ENCODE peak calls at places on chromosome 4, in seven cellular contexts. F is prostate gland, H is lower leg skin, O is breast epithelium, Y is heart left ventricle, I is stomach, B is ovary. U is an unnamed sample.

GRCh38 chr4:37872310-37872988 is 18.4 kb upstream of the TBC1D1 start:
- DNase-seq in F (no peak), H (no peak), O (no peak), Y (no peak), I (no peak), B (no peak), U (no peak)

GRCh38 chr4:184422378-184422777 is 52.0 kb downstream of the IRF2 start:
- DNase-seq in F (no peak), H (no peak), O (no peak), Y (no peak), I (no peak), B (no peak), U (no peak)

GRCh38 chr4:129109965-129110824 is 14.2 kb downstream of the C4orf33 start:
- DNase-seq in F (no peak), H (no peak), O (no peak), Y (no peak), I (no peak), B (no peak), U (no peak)

GRCh38 chr4:140756292-140757219 is at the start of gene TBC1D9:
- DNase-seq in F (peak), H (peak), O (peak), Y (peak), I (peak), B (peak), U (peak)

GRCh38 chr4:158671665-158671914 is at the start of gene C4orf46:
- DNase-seq in F (no peak), H (no peak), O (no peak), Y (no peak), I (no peak), B (no peak), U (no peak)

GRCh38 chr4:184474261-184475095 is at the start of gene IRF2:
- DNase-seq in F (peak), H (peak), O (peak), Y (peak), I (peak), B (peak), U (peak)

GRCh38 chr4:154132406-154132805 is 343.5 kb upstream of the SFRP2 start:
- DNase-seq in F (no peak), H (no peak), O (no peak), Y (no peak), I (no peak), B (no peak), U (no peak)

GRCh38 chr4:20028694-20029093 is 223.0 kb upstream of the SLIT2 start:
- DNase-seq in F (no peak), H (no peak), O (no peak), Y (no peak), I (no peak), B (no peak), U (no peak)

GRCh38 chr4:95319169-95319568 is 229.6 kb downstream of the UNC5C start:
- DNase-seq in F (no peak), H (no peak), O (no peak), Y (no peak), I (no peak), B (no peak), U (no peak)

GRCh38 chr4:113404846-113405245 is 355.4 kb downstream of the ANK2 start:
- DNase-seq in F (no peak), H (no peak), O (no peak), Y (peak), I (no peak), B (no peak), U (no peak)

GRCh38 chr4:154743683-154744340 is at the start of gene LRAT:
- DNase-seq in F (peak), H (no peak), O (peak), Y (peak), I (peak), B (no peak), U (no peak)

GRCh38 chr4:147828361-147828760 is 96.5 kb downstream of the ARHGAP10 start:
- DNase-seq in F (no peak), H (no peak), O (no peak), Y (no peak), I (no peak), B (no peak), U (no peak)

GRCh38 chr4:13990596-13991589 is 363.4 kb upstream of the BOD1L1 start:
- DNase-seq in F (no peak), H (no peak), O (no peak), Y (no peak), I (peak), B (no peak), U (no peak)

GRCh38 chr4:23878235-23878861 is 11.5 kb downstream of the PPARGC1A start:
- DNase-seq in F (no peak), H (no peak), O (no peak), Y (no peak), I (no peak), B (no peak), U (no peak)
- TF ChIP-seq POLR2A in F (no peak), H (no peak), O (no peak), Y (no peak), I (no peak), B (no peak), U (no peak)

DNA sequence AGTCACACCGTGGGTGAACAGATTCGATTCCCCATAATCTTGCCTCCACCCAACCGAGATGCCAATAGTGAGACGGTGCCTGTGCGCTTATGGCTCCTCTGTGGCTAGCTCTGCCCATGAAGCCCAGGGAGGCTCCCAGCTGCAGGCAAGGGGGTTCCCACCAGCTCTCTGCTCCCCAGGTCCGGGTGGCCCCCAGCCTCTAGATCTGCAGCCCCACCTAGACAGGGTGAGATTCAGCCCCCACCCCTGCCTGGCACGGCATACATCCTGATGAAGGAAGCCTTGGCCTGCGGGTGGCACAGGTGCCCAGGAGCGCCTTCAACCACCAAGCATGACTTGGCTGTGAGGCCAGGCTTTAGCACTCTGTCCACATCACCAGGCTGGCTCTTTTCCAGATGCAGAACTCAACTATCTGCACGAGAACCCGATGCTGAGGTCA is 40.6 kb downstream of the WDR1 start:
- DNase-seq in F (no peak), H (no peak), O (no peak), Y (no peak), I (peak), B (no peak), U (no peak)
- TF ChIP-seq POLR2A in F (no peak), H (no peak), O (no peak), Y (no peak), I (no peak), B (no peak), U (no peak)

GRCh38 chr4:143558823-143559756 is 45.6 kb downstream of the SMARCA5 start:
- DNase-seq in F (peak), H (peak), O (peak), Y (peak), I (peak), B (peak), U (no peak)
- TF ChIP-seq POLR2A in F (no peak), H (no peak), O (no peak), Y (no peak), I (no peak), B (no peak), U (no peak)

GRCh38 chr4:7104366-7105031 is 36.6 kb upstream of the GRPEL1 start:
- DNase-seq in F (no peak), H (no peak), O (no peak), Y (no peak), I (no peak), B (peak), U (no peak)

GRCh38 chr4:7103599-7104365 is 35.9 kb upstream of the GRPEL1 start:
- DNase-seq in F (no peak), H (peak), O (no peak), Y (peak), I (peak), B (peak), U (no peak)

GRCh38 chr4:7105261-7105660 is 37.4 kb upstream of the GRPEL1 start:
- DNase-seq in F (no peak), H (no peak), O (no peak), Y (no peak), I (no peak), B (no peak), U (no peak)

GRCh38 chr4:7101692-7102515 is 34.0 kb upstream of the GRPEL1 start:
- DNase-seq in F (peak), H (peak), O (peak), Y (peak), I (peak), B (peak), U (peak)

DNA sequence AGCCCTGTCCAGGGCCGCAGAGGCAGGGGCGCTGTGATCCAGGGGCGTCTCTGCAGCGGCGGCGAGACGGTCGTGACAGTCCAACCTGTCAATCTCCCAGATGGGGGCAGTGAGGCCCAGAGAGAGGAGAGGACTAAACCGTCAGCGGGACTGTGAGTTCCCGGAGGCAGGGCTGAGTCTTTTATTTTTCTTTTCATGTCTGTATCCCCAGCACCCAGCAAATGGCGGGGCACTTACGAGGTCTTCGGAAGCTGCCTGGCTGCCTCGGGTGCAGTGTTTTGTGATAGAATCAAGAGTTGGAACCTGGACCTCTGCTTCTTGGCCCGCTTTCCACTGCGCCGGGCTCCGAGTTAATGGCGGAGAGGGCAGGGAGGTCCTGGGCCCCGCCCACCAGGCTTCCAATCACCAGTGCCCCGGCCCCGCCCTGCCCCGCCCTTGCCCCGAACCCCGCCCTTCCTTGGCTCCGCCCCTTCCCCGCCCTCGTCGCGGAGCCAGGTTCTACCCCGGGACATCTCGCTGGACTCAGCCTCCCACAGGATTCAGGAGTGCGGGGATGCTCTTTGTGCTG is 35.3 kb upstream of the GRPEL1 start:
- DNase-seq in F (peak), H (peak), O (peak), Y (peak), I (peak), B (peak), U (peak)
- TF ChIP-seq POLR2A in F (peak), H (peak), O (peak), Y (peak), I (no peak), B (no peak), U (peak)

DNA sequence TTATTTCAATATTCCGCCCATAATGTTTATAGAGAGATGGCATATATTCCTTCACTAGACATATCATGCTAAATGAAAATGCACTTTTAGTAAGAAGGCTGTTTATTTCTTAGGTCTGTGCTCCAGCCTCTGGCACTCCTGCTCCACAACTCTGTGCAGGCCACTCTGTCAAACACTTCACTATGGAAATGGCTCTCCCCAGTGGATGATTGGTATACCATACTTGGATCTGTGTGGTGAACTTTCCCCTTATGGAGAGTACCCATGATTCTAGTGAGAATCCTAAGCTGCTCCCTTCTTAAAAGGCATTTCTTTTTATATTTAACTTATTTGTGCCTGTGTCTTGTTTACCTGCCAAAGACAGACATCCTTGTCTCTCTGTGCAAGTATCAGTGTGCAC is 480.1 kb upstream of the GALNT7 start:
- DNase-seq in F (no peak), H (no peak), O (no peak), Y (no peak), I (no peak), B (no peak), U (no peak)
- TF ChIP-seq POLR2A in F (no peak), H (no peak), O (no peak), Y (no peak), I (no peak), B (no peak), U (no peak)

DNA sequence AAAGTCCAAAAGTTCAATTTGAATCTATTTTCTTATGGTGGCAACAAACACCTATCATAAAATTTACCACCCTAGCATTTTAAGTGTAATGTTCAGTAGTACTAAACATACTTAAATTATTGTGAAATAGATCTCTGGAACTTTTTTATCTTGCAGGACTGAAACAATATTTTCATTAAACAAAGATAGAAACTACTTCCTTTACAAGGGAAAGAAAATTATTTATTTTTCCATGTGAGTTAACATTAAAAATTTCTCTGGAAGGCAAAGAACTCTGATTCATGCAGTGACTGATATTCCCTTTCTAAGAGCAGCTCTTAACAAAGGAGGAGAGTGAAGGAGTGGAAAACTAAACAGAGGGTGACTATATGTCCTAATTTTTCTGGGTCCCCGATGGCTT is 40.2 kb downstream of the ADH7 start:
- DNase-seq in F (no peak), H (no peak), O (no peak), Y (no peak), I (no peak), B (no peak), U (no peak)
- TF ChIP-seq POLR2A in F (no peak), H (no peak), O (no peak), Y (no peak), I (no peak), B (no peak), U (no peak)

GRCh38 chr4:1192493-1193205 is 20.3 kb upstream of the SPON2 start:
- DNase-seq in F (peak), H (no peak), O (peak), Y (peak), I (peak), B (peak), U (peak)
- TF ChIP-seq POLR2A in F (no peak), H (no peak), O (no peak), Y (no peak), I (no peak), B (no peak), U (no peak)